ENCODE peak calls at places on chromosomes 5 and 9, in nine cellular contexts. E is brain microvascular endothelial cell; M is retina; N is stimulated activated effector memory CD8-positive, alpha-beta T cell treated with anti-CD3 and anti-CD28 coated beads, Interleukin-12 subunit alpha, Interleukin-12 subunit beta, amount 100 ng/mL, for 72 hours; S is H7; R is activated naive CD8-positive, alpha-beta T cell treated with anti-CD3 and anti-CD28 coated beads, Interleukin-2, amount 50 U/mL, for 24 hours; U is RWPE1; O is CD4-positive, alpha-beta T cell; A is gastrocnemius medialis. L is an unnamed sample.

GRCh38 chr5:5141625-5142527 is 1.7 kb downstream of the ADAMTS16 start:
- DNase-seq in E (peak), M (peak), N (peak), S (no peak), R (peak), U (peak), O (peak), A (no peak), L (no peak)

GRCh38 chr5:442335-443238 is at the start of gene EXOC3:
- DNase-seq in E (peak), M (peak), N (peak), S (peak), R (peak), U (peak), O (peak), A (peak), L (peak)

GRCh38 chr9:70159630-70160029 is 99.1 kb upstream of the SMC5 start:
- DNase-seq in E (no peak), M (no peak), N (no peak), S (no peak), R (no peak), U (no peak), O (no peak), A (no peak), L (no peak)

GRCh38 chr9:79471577-79472543 is 99.9 kb upstream of the TLE4 start:
- DNase-seq in E (peak), M (no peak), N (no peak), S (no peak), R (peak), U (peak), O (peak), A (peak), L (peak)

GRCh38 chr5:168426864-168427172 is 59.5 kb upstream of the RARS1 start:
- DNase-seq in E (no peak), M (no peak), N (no peak), S (no peak), R (no peak), U (no peak), O (no peak), A (no peak), L (no peak)

GRCh38 chr5:39765381-39765780 is 340.6 kb upstream of the DAB2 start:
- DNase-seq in E (no peak), M (no peak), N (no peak), S (no peak), R (no peak), U (no peak), O (no peak), A (no peak), L (no peak)

GRCh38 chr5:115816226-115817042 is at the start of gene CDO1:
- DNase-seq in E (peak), M (peak), N (peak), S (peak), R (peak), U (no peak), O (no peak), A (peak), L (peak)

GRCh38 chr5:143376911-143377838 is 26.3 kb downstream of the NR3C1 start:
- DNase-seq in E (peak), M (peak), N (no peak), S (peak), R (no peak), U (peak), O (no peak), A (peak), L (no peak)

GRCh38 chr5:14296533-14297331 is 153.6 kb downstream of the TRIO start:
- DNase-seq in E (no peak), M (no peak), N (no peak), S (no peak), R (no peak), U (no peak), O (no peak), A (peak), L (no peak)

GRCh38 chr9:126301985-126302603 is 24.5 kb upstream of the MVB12B start:
- DNase-seq in E (peak), M (peak), N (no peak), S (peak), R (peak), U (peak), O (peak), A (peak), L (no peak)

GRCh38 chr5:84287964-84288363 is 96.7 kb downstream of the EDIL3 start:
- DNase-seq in E (peak), M (no peak), N (no peak), S (no peak), R (no peak), U (peak), O (no peak), A (no peak), L (no peak)